ENCODE peak calls at places on chromosome 13, in seven cellular contexts. N, E, V, W, Q, R and P are unnamed samples.
A peak's percentile ranks its signal among the peaks of the same experiment; 100 is the strongest.

GRCh38 chr13:51921790-51922740 is 60.3 kb downstream of the CCDC70 start:
- DNase-seq in N (no peak), E (no peak), V (no peak), W (peak; percentile 12), Q (peak; percentile 9), R (no peak), P (no peak)

GRCh38 chr13:79671420-79671819 is 190.5 kb downstream of the NDFIP2 start:
- DNase-seq in N (no peak), E (no peak), V (no peak), W (no peak), Q (no peak), R (no peak), P (no peak)

GRCh38 chr13:109874921-109875454 is 88.6 kb upstream of the IRS2 start:
- DNase-seq in N (no peak), E (no peak), V (no peak), W (peak; percentile 48), Q (no peak), R (no peak), P (no peak)

GRCh38 chr13:30301827-30302226 is 5.5 kb downstream of the KATNAL1 start:
- DNase-seq in N (no peak), E (no peak), V (no peak), W (no peak), Q (no peak), R (no peak), P (no peak)

GRCh38 chr13:59034198-59034597 is 1129.5 kb downstream of the DIAPH3 start:
- DNase-seq in N (no peak), E (no peak), V (no peak), W (no peak), Q (no peak), R (no peak), P (no peak)

GRCh38 chr13:20231839-20232555 is at the start of gene GJB6:
- DNase-seq in N (no peak), E (no peak), V (no peak), W (no peak), Q (no peak), R (no peak), P (peak; percentile 31)

GRCh38 chr13:37716395-37716794 is 117.8 kb upstream of the POSTN start:
- DNase-seq in N (no peak), E (no peak), V (no peak), W (peak; percentile 72), Q (no peak), R (no peak), P (no peak)

GRCh38 chr13:88248393-88248792 is 577.2 kb downstream of the SLITRK5 start:
- DNase-seq in N (no peak), E (no peak), V (no peak), W (no peak), Q (no peak), R (no peak), P (no peak)

GRCh38 chr13:49356224-49356623 is 87.6 kb downstream of the CAB39L start:
- DNase-seq in N (no peak), E (no peak), V (no peak), W (peak; percentile 96), Q (no peak), R (no peak), P (no peak)

GRCh38 chr13:76383671-76384461 is 502.3 kb downstream of the KCTD12 start:
- DNase-seq in N (peak; percentile 30), E (peak; percentile 57), V (no peak), W (peak; percentile 94), Q (peak; percentile 10), R (peak; percentile 46), P (no peak)

GRCh38 chr13:48429036-48429435 is 16.1 kb upstream of the LPAR6 start:
- DNase-seq in N (no peak), E (no peak), V (no peak), W (no peak), Q (no peak), R (no peak), P (no peak)

GRCh38 chr13:88651531-88651930 is 980.4 kb downstream of the SLITRK5 start:
- DNase-seq in N (no peak), E (no peak), V (no peak), W (no peak), Q (no peak), R (no peak), P (no peak)

GRCh38 chr13:44334751-44335150 is 38.9 kb upstream of the SERP2 start:
- DNase-seq in N (no peak), E (no peak), V (no peak), W (no peak), Q (no peak), R (no peak), P (no peak)

GRCh38 chr13:46369506-46370268 is 17.4 kb downstream of the RUBCNL start:
- DNase-seq in N (no peak), E (no peak), V (no peak), W (peak; percentile 68), Q (no peak), R (no peak), P (no peak)

GRCh38 chr13:52195052-52195837 is 35.8 kb upstream of the NEK3 start:
- DNase-seq in N (peak; percentile 74), E (peak; percentile 50), V (peak; percentile 94), W (peak; percentile 50), Q (no peak), R (peak; percentile 90), P (peak; percentile 79)

GRCh38 chr13:74128171-74128767 is 5.9 kb downstream of the KLF12 start:
- DNase-seq in N (no peak), E (no peak), V (no peak), W (peak; percentile 64), Q (no peak), R (no peak), P (no peak)

GRCh38 chr13:48944221-48944620 is 31.5 kb upstream of the FNDC3A start:
- DNase-seq in N (no peak), E (no peak), V (no peak), W (no peak), Q (no peak), R (no peak), P (no peak)

GRCh38 chr13:43838909-43839308 is 40.6 kb downstream of the CCDC122 start:
- DNase-seq in N (no peak), E (no peak), V (no peak), W (peak; percentile 54), Q (no peak), R (no peak), P (no peak)

GRCh38 chr13:73077867-73078266 is 19.1 kb downstream of the KLF5 start:
- DNase-seq in N (no peak), E (no peak), V (no peak), W (no peak), Q (no peak), R (no peak), P (no peak)

GRCh38 chr13:31413531-31413930 is 213.8 kb downstream of the B3GLCT start:
- DNase-seq in N (no peak), E (no peak), V (no peak), W (no peak), Q (no peak), R (no peak), P (no peak)
- TF ChIP-seq POLR2A in N (no peak), E (no peak), V (no peak), W (no peak), Q (no peak), R (no peak), P (no peak)

DNA sequence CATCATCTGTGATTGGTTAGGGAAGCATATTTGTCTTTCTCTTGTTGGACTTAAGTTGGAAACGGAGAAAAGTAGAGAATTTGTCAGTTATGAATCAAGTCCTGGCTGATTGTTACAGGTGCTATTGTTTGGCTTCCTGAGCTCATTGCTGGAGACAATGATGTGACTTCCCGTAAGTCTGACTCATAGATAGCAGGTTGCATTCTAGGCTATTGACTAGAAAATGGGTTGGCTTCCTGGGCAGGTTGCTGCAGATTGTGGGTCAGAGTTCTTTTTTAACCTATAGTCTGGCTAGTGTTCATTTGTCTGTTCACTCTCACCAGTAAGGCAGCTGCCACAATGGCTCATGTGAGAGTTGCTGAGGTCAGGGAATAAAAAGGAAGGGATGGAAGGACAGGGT is 101.5 kb downstream of the CCNA1 start:
- DNase-seq in N (no peak), E (no peak), V (no peak), W (no peak), Q (no peak), R (no peak), P (no peak)
- TF ChIP-seq POLR2A in N (no peak), E (no peak), V (no peak), W (no peak), Q (no peak), R (no peak), P (no peak)

GRCh38 chr13:110915057-110915873 is at the start of gene ANKRD10:
- DNase-seq in N (peak; percentile 100), E (peak; percentile 98), V (peak; percentile 100), W (peak; percentile 99), Q (peak; percentile 95), R (peak; percentile 99), P (peak; percentile 99)

GRCh38 chr13:110913322-110913721 is 1.5 kb downstream of the ANKRD10 start:
- DNase-seq in N (peak; percentile 56), E (no peak), V (no peak), W (peak; percentile 26), Q (no peak), R (peak; percentile 69), P (peak; percentile 33)

GRCh38 chr13:110913911-110914292 is 967 bp downstream of the ANKRD10 start:
- DNase-seq in N (no peak), E (peak; percentile 36), V (no peak), W (no peak), Q (no peak), R (no peak), P (no peak)

GRCh38 chr13:110915874-110916670 is 1.2 kb upstream of the ANKRD10 start:
- DNase-seq in N (no peak), E (no peak), V (no peak), W (peak; percentile 64), Q (no peak), R (no peak), P (no peak)

GRCh38 chr13:110914293-110915056 is 394 bp downstream of the ANKRD10 start:
- DNase-seq in N (peak; percentile 75), E (peak; percentile 65), V (peak; percentile 96), W (peak; percentile 74), Q (peak; percentile 75), R (peak; percentile 90), P (peak; percentile 77)
- TF ChIP-seq POLR2A in N (peak; percentile 87), E (peak; percentile 53), V (peak; percentile 43), W (no peak), Q (peak; percentile 62), R (peak; percentile 79), P (no peak)

GRCh38 chr13:99305180-99305965 is 1.8 kb downstream of the GPR183 start:
- DNase-seq in N (no peak), E (no peak), V (no peak), W (no peak), Q (no peak), R (no peak), P (no peak)

GRCh38 chr13:99307648-99308339 is 595 bp upstream of the GPR183 start:
- DNase-seq in N (peak; percentile 85), E (no peak), V (no peak), W (peak; percentile 83), Q (peak; percentile 10), R (peak; percentile 74), P (no peak)

GRCh38 chr13:99304541-99304940 is 2.7 kb downstream of the GPR183 start:
- DNase-seq in N (no peak), E (no peak), V (no peak), W (no peak), Q (no peak), R (no peak), P (no peak)

GRCh38 chr13:99308481-99309087 is 1.4 kb upstream of the GPR183 start:
- DNase-seq in N (no peak), E (no peak), V (no peak), W (peak; percentile 63), Q (no peak), R (no peak), P (no peak)

DNA sequence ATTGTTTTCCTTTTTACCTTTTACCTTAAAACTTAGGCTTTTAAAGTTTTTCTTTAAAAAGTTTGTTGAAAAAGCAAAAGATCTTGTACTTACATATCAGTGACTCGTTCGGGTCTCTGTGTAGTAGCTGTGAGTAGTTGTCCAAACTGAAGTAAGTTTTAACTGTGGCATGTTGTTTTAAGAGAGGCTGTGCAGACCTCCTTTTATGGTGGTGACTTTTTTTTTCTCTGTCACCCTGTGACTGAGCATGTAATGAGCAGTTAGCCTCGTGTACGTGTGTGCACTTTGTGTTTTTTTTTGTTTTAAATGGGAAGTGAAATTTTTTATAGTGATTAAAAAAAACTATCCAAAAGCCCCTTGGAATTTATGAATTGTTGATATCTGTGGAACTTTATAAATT is at the start of gene GPR183:
- DNase-seq in N (no peak), E (no peak), V (no peak), W (peak; percentile 43), Q (no peak), R (no peak), P (no peak)
- TF ChIP-seq POLR2A in N (peak; percentile 80), E (no peak), V (peak; percentile 57), W (no peak), Q (no peak), R (peak; percentile 73), P (peak; percentile 50)